ENCODE peak calls at places on chromosomes 11 and 22, in six cellular contexts. Q is CD4-positive, alpha-beta memory T cell; O is A549; R is stomach; Z is tibial nerve; V is aorta. K is an unnamed sample. For H3K4me1, the result is how much of the 10 kb centered on the place peaks cover.

GRCh38 chr22:43720718-43721117 is 91.4 kb downstream of the EFCAB6 start:
- DNase-seq in Q (no peak), O (no peak), R (no peak), Z (no peak), V (no peak), K (no peak)

GRCh38 chr11:69443968-69444364 is 37.5 kb upstream of the LINC01488 start:
- DNase-seq in Q (no peak), O (no peak), R (no peak), Z (no peak), V (peak), K (no peak)

GRCh38 chr11:65526744-65527143 is 1.9 kb downstream of the SCYL1 start:
- DNase-seq in Q (peak), O (no peak), R (no peak), Z (no peak), V (peak), K (no peak)

GRCh38 chr11:129023968-129024676 is 81.5 kb upstream of the TP53AIP1 start:
- DNase-seq in Q (no peak), O (no peak), R (peak), Z (no peak), V (no peak), K (no peak)

GRCh38 chr11:62727007-62727832 is at the start of gene HNRNPUL2:
- DNase-seq in Q (peak), O (peak), R (peak), Z (peak), V (peak), K (peak)

GRCh38 chr11:44421090-44421675 is 111.2 kb upstream of the ALX4 start:
- DNase-seq in Q (no peak), O (no peak), R (no peak), Z (no peak), V (no peak), K (no peak)

GRCh38 chr11:32893947-32894827 is 1.6 kb downstream of the QSER1 start:
- DNase-seq in Q (peak), O (peak), R (no peak), Z (no peak), V (no peak), K (peak)

GRCh38 chr11:82895437-82896091 is 4.7 kb downstream of the PRCP start:
- DNase-seq in Q (no peak), O (no peak), R (no peak), Z (no peak), V (no peak), K (no peak)

GRCh38 chr11:130051077-130051476 is 18.6 kb upstream of the APLP2 start:
- DNase-seq in Q (no peak), O (no peak), R (no peak), Z (no peak), V (no peak), K (peak)

GRCh38 chr11:16612801-16613400 is 125.5 kb upstream of the C11orf58 start:
- DNase-seq in Q (no peak), O (no peak), R (no peak), Z (no peak), V (no peak), K (peak)

GRCh38 chr11:108768370-108768769 is 103.5 kb downstream of the DDX10 start:
- DNase-seq in Q (no peak), O (no peak), R (no peak), Z (no peak), V (no peak), K (no peak)

GRCh38 chr11:87290304-87290922 is 252.7 kb downstream of the TMEM135 start:
- DNase-seq in Q (no peak), O (peak), R (no peak), Z (no peak), V (no peak), K (peak)

GRCh38 chr11:19345519-19345847 is 104.7 kb upstream of the E2F8 start:
- DNase-seq in Q (no peak), O (no peak), R (no peak), Z (no peak), V (peak), K (peak)

GRCh38 chr11:76265771-76266241 is 59.5 kb upstream of the WNT11 start:
- DNase-seq in Q (no peak), O (no peak), R (no peak), Z (no peak), V (no peak), K (peak)

GRCh38 chr22:50698546-50698945 is 25.9 kb downstream of the SHANK3 start:
- DNase-seq in Q (no peak), O (no peak), R (no peak), Z (no peak), V (peak), K (no peak)

GRCh38 chr22:33923660-33924246 is 3.5 kb upstream of the LARGE1 start:
- DNase-seq in Q (no peak), O (peak), R (peak), Z (peak), V (no peak), K (peak)

GRCh38 chr11:80103149-80103859 is 662.5 kb upstream of the TENM4 start:
- DNase-seq in Q (no peak), O (no peak), R (no peak), Z (no peak), V (no peak), K (peak)

GRCh38 chr22:46233231-46233630 is 16.9 kb downstream of the CDPF1 start:
- DNase-seq in Q (no peak), O (no peak), R (no peak), Z (no peak), V (peak), K (peak)

GRCh38 chr11:76602431-76602861 is 68.1 kb downstream of the LRRC32 start:
- DNase-seq in Q (no peak), O (no peak), R (no peak), Z (no peak), V (peak), K (peak)

GRCh38 chr11:17443926-17444690 is 32.5 kb downstream of the ABCC8 start:
- DNase-seq in Q (no peak), O (no peak), R (no peak), Z (no peak), V (no peak), K (no peak)

GRCh38 chr11:69644962-69645675 is 4.2 kb downstream of the CCND1 start:
- DNase-seq in Q (peak), O (no peak), R (no peak), Z (no peak), V (peak), K (no peak)

GRCh38 chr11:64813826-64814225 is 3.5 kb upstream of the MEN1 start:
- DNase-seq in Q (no peak), O (no peak), R (no peak), Z (no peak), V (no peak), K (no peak)

GRCh38 chr11:130817608-130817944 is 98.7 kb downstream of the SNX19 start:
- DNase-seq in Q (no peak), O (no peak), R (no peak), Z (no peak), V (no peak), K (peak)

GRCh38 chr22:46149998-46150549 is at the start of gene PPARA:
- DNase-seq in Q (peak), O (peak), R (peak), Z (peak), V (peak), K (peak)

GRCh38 chr22:28180804-28181203 is 261.7 kb upstream of the PITPNB start:
- DNase-seq in Q (no peak), O (no peak), R (no peak), Z (no peak), V (no peak), K (peak)

GRCh38 chr11:104163100-104164027 is 583 bp downstream of the PDGFD start:
- DNase-seq in Q (no peak), O (peak), R (peak), Z (no peak), V (peak), K (peak)

GRCh38 chr22:37187552-37187890 is 526 bp downstream of the C1QTNF6 start:
- DNase-seq in Q (no peak), O (no peak), R (peak), Z (no peak), V (no peak), K (peak)

GRCh38 chr11:99199336-99199735 is 178.6 kb downstream of the CNTN5 start:
- DNase-seq in Q (no peak), O (no peak), R (no peak), Z (no peak), V (no peak), K (no peak)

GRCh38 chr11:36463781-36464180 is 46.3 kb downstream of the TRAF6 start:
- DNase-seq in Q (no peak), O (no peak), R (no peak), Z (no peak), V (no peak), K (no peak)

GRCh38 chr11:62860835-62861563 is 19.7 kb upstream of the SLC3A2 start:
- DNase-seq in Q (no peak), O (no peak), R (no peak), Z (no peak), V (no peak), K (no peak)

GRCh38 chr11:72441647-72442267 is 7.4 kb upstream of the CLPB start:
- DNase-seq in Q (no peak), O (no peak), R (no peak), Z (no peak), V (no peak), K (no peak)

GRCh38 chr22:29300807-29301601 is 5.4 kb upstream of the GAS2L1 start:
- DNase-seq in Q (no peak), O (no peak), R (no peak), Z (no peak), V (peak), K (no peak)

GRCh38 chr11:23990346-23990745 is 506.5 kb upstream of the LUZP2 start:
- DNase-seq in Q (no peak), O (no peak), R (no peak), Z (no peak), V (no peak), K (peak)

GRCh38 chr11:126193038-126193478 is 18.4 kb downstream of the RPUSD4 start:
- DNase-seq in Q (no peak), O (no peak), R (no peak), Z (no peak), V (no peak), K (no peak)
- H3K4me1 ChIP-seq in Q (under half), O (under half), R (under half), Z (under half), V (under half), K (under half)

GRCh38 chr11:15035283-15035682 is 38.1 kb upstream of the CALCB start:
- DNase-seq in Q (no peak), O (no peak), R (no peak), Z (no peak), V (no peak), K (no peak)
- H3K4me3 ChIP-seq in Q (no peak), O (no peak), R (no peak), Z (no peak), V (no peak), K (no peak)

DNA sequence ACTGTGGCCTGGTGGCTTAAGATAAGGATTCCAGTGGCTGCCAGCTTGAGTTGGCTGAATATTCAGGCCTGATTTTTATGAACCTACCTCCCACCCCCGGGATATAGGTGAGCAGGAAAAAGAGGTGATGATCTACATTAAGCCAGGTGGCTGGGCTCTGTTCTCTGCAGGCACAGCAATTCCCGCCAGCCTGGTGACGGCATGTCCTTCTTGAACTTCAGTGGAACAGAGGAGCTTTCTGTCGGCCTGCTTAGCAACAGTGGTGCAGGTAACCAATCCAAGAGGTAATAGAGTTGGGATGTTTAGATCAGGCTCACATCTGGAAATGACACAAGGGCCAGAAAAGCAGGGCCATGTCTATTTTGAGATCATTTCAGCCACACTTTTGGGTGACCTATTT is 68.7 kb downstream of the DEPDC5 start:
- DNase-seq in Q (no peak), O (no peak), R (no peak), Z (no peak), V (no peak), K (no peak)
- H3K4me1 ChIP-seq in Q (under half), O (under half), R (under half), Z (under half), V (under half), K (under half)

GRCh38 chr11:124896821-124897391 is 759 bp downstream of the ROBO4 start:
- DNase-seq in Q (no peak), O (no peak), R (no peak), Z (no peak), V (no peak), K (no peak)
- H3K4me3 ChIP-seq in Q (no peak), O (no peak), R (peak), Z (no peak), V (no peak), K (no peak)

GRCh38 chr11:31237819-31238771 is 131.4 kb downstream of the DCDC1 start:
- DNase-seq in Q (no peak), O (no peak), R (no peak), Z (no peak), V (no peak), K (peak)
- H3K4me1 ChIP-seq in Q (under half), O (under half), R (under half), Z (under half), V (under half), K (under half)

DNA sequence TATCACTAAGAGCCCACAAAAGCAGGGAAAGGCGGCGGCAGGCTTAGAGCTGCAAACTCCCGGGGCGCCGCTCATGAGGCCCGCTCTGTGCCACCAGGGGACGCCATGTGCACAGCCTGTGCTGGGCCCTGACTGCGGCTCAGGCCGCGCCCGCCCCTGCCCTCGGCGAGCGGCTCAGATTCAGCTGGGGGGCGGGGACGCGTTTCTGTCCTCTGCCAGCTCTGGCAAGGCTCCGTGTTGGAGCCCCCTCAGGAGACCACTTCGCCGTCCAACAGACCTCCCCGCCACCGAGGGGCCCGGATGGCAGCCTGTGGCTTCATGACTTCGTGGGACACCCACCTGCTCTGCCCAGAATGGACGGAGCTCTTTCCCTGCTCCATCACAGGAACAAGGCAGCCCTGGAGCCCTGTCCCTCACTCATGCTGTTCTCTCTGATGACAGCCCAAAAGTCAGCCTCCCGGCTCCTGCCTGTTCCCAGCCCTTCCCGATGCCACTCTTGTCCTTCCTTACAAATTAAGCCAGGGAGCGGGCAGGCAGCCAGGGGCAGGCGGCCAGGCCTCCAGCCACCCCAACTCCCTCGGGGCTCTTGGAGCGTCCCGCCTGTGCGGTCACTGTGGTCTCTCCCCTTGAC is 69.1 kb downstream of the NAT10 start:
- DNase-seq in Q (peak), O (peak), R (peak), Z (peak), V (peak), K (peak)
- H3K4me3 ChIP-seq in Q (no peak), O (peak), R (peak), Z (no peak), V (no peak), K (no peak)

DNA sequence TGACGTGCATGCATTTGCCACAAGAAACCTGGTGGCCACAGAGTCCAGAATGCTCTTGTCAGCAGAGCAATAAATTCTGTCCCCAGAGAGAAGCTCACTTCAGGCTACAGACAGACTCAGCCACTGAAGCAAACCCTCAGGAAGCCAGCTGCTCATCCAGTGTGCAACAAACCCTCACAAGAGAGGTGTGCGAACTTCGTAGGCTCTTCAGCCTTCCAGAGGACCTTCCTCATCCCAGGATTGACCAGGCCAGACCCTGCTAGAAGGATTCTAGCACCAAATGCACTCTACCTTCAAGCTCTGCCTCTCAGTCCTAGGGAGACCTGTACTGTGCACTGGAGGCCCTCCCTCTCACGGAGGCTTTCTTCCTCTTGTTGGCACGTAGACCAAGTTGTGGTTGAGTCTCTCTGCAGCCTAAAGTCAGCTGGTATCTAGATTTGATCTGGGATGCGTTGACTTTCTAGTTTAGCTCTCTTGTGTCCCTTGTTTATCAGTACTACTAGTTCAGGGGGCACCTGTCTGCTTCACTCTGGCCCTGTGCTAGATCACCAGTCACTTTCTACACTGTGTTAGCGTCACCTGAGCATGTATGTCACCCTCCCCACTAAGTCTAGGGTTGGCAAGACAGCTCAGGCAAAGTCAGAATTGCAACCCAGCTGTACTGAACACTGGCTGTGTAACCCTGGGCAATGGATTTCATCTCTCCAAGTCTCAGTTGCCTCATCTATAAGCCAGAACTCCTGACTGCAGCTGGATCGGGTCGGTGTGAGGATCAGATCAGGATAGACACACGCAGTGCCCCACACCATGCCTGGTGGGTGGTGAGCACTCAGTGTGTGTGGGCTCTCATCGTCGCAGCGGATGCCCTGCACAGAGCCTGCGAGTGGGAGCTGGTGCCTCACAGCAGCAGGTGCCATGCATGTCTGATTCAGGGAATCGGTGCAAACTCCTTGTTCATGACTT is 22.1 kb upstream of the TMPRSS13 start:
- DNase-seq in Q (peak), O (no peak), R (no peak), Z (no peak), V (no peak), K (no peak)
- H3K4me1 ChIP-seq in Q (half or more), O (under half), R (under half), Z (under half), V (under half), K (under half)